ENCODE peak calls at places on chromosomes 16 and 17, in four cellular contexts. G is gastrocnemius medialis, X is hepatocyte, I is dorsolateral prefrontal cortex. J is an unnamed sample.

GRCh38 chr16:88560722-88561484 is 9.3 kb upstream of the ZC3H18 start:
- DNase-seq in X (peak; percentile 60), I (no peak), G (no peak), J (peak; percentile 16)

GRCh38 chr16:57627184-57627871 is 1.1 kb upstream of the ADGRG1 start:
- DNase-seq in I (no peak), X (no peak), G (no peak), J (no peak)

GRCh38 chr17:45021607-45022287 is 29.7 kb downstream of the DCAKD start:
- DNase-seq in I (no peak), G (peak; percentile 23), X (peak; percentile 89), J (peak; percentile 81)

GRCh38 chr17:67435122-67435521 is 58.0 kb downstream of the PITPNC1 start:
- DNase-seq in I (no peak), X (no peak), G (no peak), J (no peak)

GRCh38 chr17:62162898-62163297 is 97.8 kb upstream of the MED13 start:
- DNase-seq in X (no peak), G (no peak), I (no peak), J (no peak)

GRCh38 chr17:44334315-44335181 is 9.9 kb upstream of the SLC25A39 start:
- DNase-seq in I (no peak), G (no peak), X (no peak), J (no peak)

GRCh38 chr17:73228748-73229236 is 32.9 kb downstream of the CPSF4L start:
- DNase-seq in I (peak; percentile 45), G (peak; percentile 71), X (peak; percentile 59), J (peak; percentile 82)

GRCh38 chr17:66829386-66829864 is 5.5 kb upstream of the CACNG5 start:
- DNase-seq in I (no peak), G (no peak), X (peak; percentile 91), J (peak; percentile 49)

GRCh38 chr16:14155572-14156213 is 84.6 kb downstream of the MRTFB start:
- DNase-seq in I (no peak), G (no peak), X (no peak), J (no peak)

GRCh38 chr16:17454331-17454730 is 16.4 kb downstream of the XYLT1 start:
- DNase-seq in I (no peak), X (no peak), G (no peak), J (no peak)

GRCh38 chr17:64196626-64197025 is 66.4 kb downstream of the TEX2 start:
- DNase-seq in X (no peak), G (no peak), I (no peak), J (peak; percentile 30)

GRCh38 chr16:14523632-14524031 is 106.4 kb downstream of the PARN start:
- DNase-seq in I (no peak), G (no peak), X (no peak), J (no peak)

GRCh38 chr16:83802135-83802534 is 5.6 kb upstream of the HSBP1 start:
- DNase-seq in I (no peak), G (no peak), X (peak; percentile 26), J (peak; percentile 69)
- TF ChIP-seq CTCF in I (no peak), G (no peak), X (no peak), J (no peak)

DNA sequence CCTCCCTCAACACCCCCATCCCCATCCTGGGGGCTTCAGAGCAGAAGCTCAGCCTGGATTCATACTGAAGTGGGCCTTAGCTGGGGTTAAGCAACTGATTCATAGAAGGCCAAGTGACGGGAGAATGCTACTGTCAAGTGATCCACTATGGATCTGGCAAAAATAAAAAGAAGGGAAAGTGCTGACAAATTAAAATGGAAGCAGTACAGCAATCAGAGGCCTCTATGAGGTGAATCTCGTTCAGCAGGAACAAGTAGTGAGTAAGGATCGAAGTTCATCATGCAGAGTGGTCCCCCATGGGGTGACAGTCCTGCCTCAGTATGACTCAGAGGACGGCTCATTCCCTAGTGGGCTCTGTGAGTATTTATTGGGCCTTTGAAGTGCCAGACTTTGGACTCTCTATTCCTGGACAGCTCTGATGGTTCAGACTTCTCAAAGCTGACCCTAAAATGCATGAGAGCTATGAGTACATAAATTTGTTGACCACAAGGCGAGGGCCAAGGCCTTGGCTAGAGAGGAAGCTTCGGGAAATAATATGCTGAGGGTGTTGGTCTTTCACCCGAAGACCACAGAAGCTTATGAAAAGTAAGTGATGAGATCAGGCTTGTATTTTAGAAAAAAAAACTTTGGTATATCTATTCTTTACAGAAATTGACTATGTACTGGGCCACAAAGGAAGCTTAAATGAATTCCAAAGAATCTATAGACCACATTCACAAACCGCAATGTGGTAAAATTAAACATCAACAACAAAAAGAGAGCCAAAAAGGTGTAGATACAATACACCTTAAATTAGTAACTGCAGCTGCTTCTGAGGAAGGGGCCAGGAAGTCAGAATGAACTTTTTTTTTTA is 5.3 kb upstream of the NSMCE1 start:
- DNase-seq in G (no peak), I (no peak), X (peak; percentile 82), J (no peak)
- H3K27ac ChIP-seq in G (no peak overlapping the region), I (no peak overlapping the region), X (peak overlapping the region; percentile 91), J (no peak overlapping the region)

GRCh38 chr16:78474762-78475161 is 375.3 kb downstream of the WWOX start:
- DNase-seq in X (no peak), I (no peak), G (no peak), J (no peak)

GRCh38 chr16:78479723-78480122 is 380.3 kb downstream of the WWOX start:
- DNase-seq in X (no peak), G (no peak), I (no peak), J (no peak)

GRCh38 chr16:78483124-78483992 is 383.9 kb downstream of the WWOX start:
- DNase-seq in G (no peak), I (no peak), X (peak; percentile 15), J (no peak)

GRCh38 chr16:78480588-78480987 is 381.1 kb downstream of the WWOX start:
- DNase-seq in G (no peak), X (no peak), I (no peak), J (no peak)

GRCh38 chr16:78478267-78478821 is 378.9 kb downstream of the WWOX start:
- DNase-seq in X (no peak), I (no peak), G (no peak), J (no peak)
- TF ChIP-seq CTCF in X (no peak), I (peak; percentile 26), G (peak; percentile 12), J (no peak)

DNA sequence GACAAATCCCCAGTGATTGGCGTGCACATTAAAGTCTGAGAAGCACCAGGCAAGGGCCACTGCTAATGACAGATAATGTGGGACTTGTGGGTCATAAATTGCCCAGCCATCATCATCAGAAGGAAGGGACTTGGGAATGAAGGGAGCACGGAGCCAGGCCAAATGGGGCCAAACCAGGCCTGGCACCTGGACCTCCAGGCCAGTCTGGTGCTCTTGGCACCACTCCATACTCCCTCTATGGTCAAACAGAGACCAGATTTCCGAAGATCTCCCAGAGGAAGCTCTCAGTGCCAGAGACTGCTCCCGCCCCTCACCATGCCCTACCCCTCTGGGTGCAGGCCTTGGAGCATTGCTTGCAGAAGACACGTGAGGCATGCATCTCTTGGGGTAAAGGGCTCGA is 142.2 kb downstream of the CCDC182 start:
- DNase-seq in I (no peak), X (no peak), G (no peak), J (no peak)
- H3K27ac ChIP-seq in I (peak overlapping the region; percentile 33), X (no peak overlapping the region), G (peak overlapping the region; percentile 79), J (no peak overlapping the region)

GRCh38 chr16:21283521-21284289 is 5.6 kb upstream of the CRYM start:
- DNase-seq in I (peak; percentile 50), G (no peak), X (peak; percentile 79), J (no peak)
- TF ChIP-seq CTCF in I (no peak), G (no peak), X (peak; percentile 55), J (no peak)

GRCh38 chr17:27247958-27248342 is 46.0 kb upstream of the WSB1 start:
- DNase-seq in I (no peak), G (no peak), X (no peak), J (no peak)
- H3K27ac ChIP-seq in I (peak overlapping the region; percentile 13), G (peak overlapping the region; percentile 63), X (peak overlapping the region; percentile 47), J (no peak overlapping the region)

GRCh38 chr16:51640196-51640595 is 489.1 kb upstream of the SALL1 start:
- DNase-seq in X (no peak), I (no peak), G (no peak), J (no peak)

GRCh38 chr16:51641191-51641765 is 490.2 kb upstream of the SALL1 start:
- DNase-seq in G (no peak), I (no peak), X (no peak), J (no peak)

GRCh38 chr16:51638338-51639135 is 487.5 kb upstream of the SALL1 start:
- DNase-seq in G (no peak), I (no peak), X (no peak), J (peak; percentile 28)

GRCh38 chr16:51637744-51638100 is 486.7 kb upstream of the SALL1 start:
- DNase-seq in I (no peak), X (no peak), G (no peak), J (no peak)

DNA sequence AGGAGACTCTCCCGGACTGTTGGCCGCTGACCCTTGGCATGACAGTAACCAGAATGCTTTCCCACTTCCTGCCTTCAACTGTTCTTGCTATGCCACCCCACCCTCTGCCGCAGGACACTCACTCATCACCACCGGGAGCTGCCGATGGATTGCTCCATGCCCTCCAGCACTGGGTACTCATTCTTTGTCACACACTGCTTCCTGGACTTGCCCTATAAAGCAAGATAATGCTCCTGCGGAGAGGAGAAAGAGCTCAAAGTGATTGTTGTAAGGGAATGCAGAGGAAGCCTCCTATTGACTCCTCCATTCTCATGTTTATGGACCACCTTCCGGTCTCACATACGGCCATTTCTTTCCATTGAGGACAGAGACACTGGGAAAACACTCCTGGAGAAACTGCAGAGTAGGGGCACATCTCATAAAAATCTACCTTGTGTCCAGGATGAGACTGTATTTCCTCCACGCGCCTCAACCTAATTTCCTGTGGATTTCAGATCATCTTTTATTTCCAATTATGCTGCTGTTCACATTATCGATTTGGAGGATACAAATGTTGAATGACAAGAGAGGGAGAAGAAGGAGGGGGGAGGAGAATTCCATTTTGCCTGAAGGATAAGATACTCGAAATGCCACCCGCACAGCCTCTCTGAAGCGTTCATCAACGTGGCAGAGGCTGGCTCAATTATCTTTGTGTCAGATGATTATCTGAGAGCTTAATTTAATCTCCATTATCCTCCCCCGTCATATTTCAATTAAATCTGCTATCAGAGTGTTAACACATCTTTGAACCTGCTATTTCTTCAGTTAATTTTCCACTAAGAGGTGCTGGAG is 486.1 kb upstream of the SALL1 start:
- DNase-seq in I (no peak), G (no peak), X (no peak), J (peak; percentile 70)
- TF ChIP-seq CTCF in I (no peak), G (no peak), X (no peak), J (no peak)

DNA sequence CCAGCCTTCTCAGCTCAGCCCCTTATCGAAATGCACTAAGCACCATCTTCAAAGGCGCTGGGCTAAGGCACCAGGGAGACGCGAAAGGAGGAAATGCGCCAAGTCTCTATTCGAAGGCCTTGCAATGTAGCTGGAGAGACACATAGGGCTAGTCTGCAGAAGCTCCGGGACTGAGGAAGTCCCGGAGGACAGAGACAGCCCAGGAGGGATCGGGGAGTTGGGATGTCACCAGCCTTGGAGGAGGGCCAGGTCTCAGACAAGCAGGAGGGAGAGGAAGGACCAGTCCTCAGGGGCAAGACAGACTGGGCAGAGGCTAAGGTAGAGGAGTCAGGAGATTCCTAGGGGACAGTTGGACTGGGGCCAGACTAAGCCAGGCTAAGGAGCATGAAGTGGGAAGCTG is 8.5 kb downstream of the C17orf100 start:
- DNase-seq in G (no peak), I (no peak), X (no peak), J (no peak)
- H3K27ac ChIP-seq in G (no peak overlapping the region), I (no peak overlapping the region), X (no peak overlapping the region), J (no peak overlapping the region)

DNA sequence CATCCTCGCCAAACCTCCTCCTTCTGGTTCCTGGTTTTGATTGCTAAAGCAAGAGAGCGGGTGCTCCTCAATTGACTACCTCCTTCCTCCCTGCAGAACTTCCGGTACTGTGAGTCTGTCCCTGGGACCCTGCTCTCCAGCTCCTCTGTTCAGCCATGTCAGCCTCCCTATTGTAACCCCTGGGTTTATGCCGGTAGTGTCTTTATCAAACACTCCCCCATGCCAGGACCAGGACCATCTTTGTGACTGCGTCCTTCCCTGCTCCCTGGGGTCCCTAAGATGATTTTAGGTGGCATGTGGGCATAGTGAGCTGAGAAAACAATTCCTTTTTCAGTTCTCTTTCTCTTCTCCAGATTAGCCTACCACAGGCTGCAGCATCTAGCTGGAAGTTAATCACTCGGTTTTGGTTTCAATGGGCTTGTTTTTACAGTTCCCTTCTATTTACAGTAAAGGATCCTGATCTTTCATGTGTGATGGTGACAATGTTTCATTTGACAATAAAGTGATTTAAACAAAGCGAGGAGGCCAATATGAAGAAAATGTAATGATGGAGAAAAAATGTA is 27.7 kb upstream of the IL21R start:
- DNase-seq in I (no peak), X (no peak), G (no peak), J (no peak)
- TF ChIP-seq CTCF in I (no peak), X (no peak), G (no peak), J (no peak)